ENCODE peak calls at places on chromosomes 2 and 18, in four cellular contexts. Z is HepG2, I is GM12878, C is H1. R is an unnamed sample.

GRCh38 chr2:69561041-69561550 is 82.4 kb downstream of the AAK1 start:
- DNase-seq in C (no peak), I (no peak), Z (no peak), R (no peak)

GRCh38 chr2:235936493-235936892 is 231.7 kb downstream of the GBX2 start:
- DNase-seq in C (no peak), I (no peak), Z (peak), R (peak)

GRCh38 chr2:36425771-36426340 is 70.3 kb downstream of the CRIM1 start:
- DNase-seq in C (no peak), I (no peak), Z (no peak), R (no peak)

GRCh38 chr2:44304258-44304657 is 29.0 kb downstream of the SLC3A1 start:
- DNase-seq in I (no peak), C (no peak), Z (no peak), R (no peak)

GRCh38 chr18:8858888-8859511 is 153.6 kb downstream of the MTCL1 start:
- DNase-seq in Z (no peak), C (no peak), I (no peak), R (no peak)

GRCh38 chr18:31103423-31103822 is 1.2 kb upstream of the DSC2 start:
- DNase-seq in I (no peak), C (no peak), Z (no peak), R (no peak)

GRCh38 chr18:13147146-13147545 is 71.4 kb upstream of the LDLRAD4 start:
- DNase-seq in Z (peak), I (no peak), C (no peak), R (no peak)

GRCh38 chr18:55982992-55983391 is 395.0 kb upstream of the TCF4 start:
- DNase-seq in C (peak), I (no peak), Z (no peak), R (peak)

GRCh38 chr18:5097116-5097703 is 99.8 kb downstream of the AKAIN1 start:
- DNase-seq in I (no peak), C (no peak), Z (no peak), R (no peak)

GRCh38 chr2:176140520-176141317 is 10.6 kb upstream of the HOXD4 start:
- DNase-seq in I (peak), C (peak), Z (peak), R (peak)

GRCh38 chr2:215880970-215881369 is 132.4 kb downstream of the MREG start:
- DNase-seq in C (no peak), Z (no peak), I (peak), R (no peak)

GRCh38 chr2:195642027-195642676 is 14.9 kb upstream of the SLC39A10 start:
- DNase-seq in I (no peak), Z (no peak), C (no peak), R (no peak)

GRCh38 chr2:173488861-173489260 is 134.2 kb downstream of the CDCA7 start:
- DNase-seq in C (no peak), I (no peak), Z (no peak), R (no peak)

GRCh38 chr18:12057419-12058039 is 36.1 kb upstream of the ANKRD62 start:
- DNase-seq in I (no peak), C (no peak), Z (no peak), R (no peak)

GRCh38 chr2:170235860-170236638 is 58.1 kb downstream of the MYO3B start:
- DNase-seq in I (no peak), Z (peak), C (no peak), R (peak)

GRCh38 chr18:21331094-21331493 is 89.1 kb downstream of the GREB1L start:
- DNase-seq in C (no peak), I (no peak), Z (no peak), R (no peak)

GRCh38 chr18:78986018-78986481 is 6.4 kb downstream of the SALL3 start:
- DNase-seq in I (no peak), C (no peak), Z (peak), R (peak)

GRCh38 chr2:98445708-98446577 is 1.3 kb downstream of the INPP4A start:
- DNase-seq in Z (no peak), C (no peak), I (no peak), R (peak)

GRCh38 chr2:205895981-205896655 is 189.9 kb downstream of the INO80D start:
- DNase-seq in I (no peak), Z (no peak), C (no peak), R (no peak)

GRCh38 chr2:72940786-72941185 is 23.5 kb downstream of the EMX1 start:
- DNase-seq in C (no peak), I (no peak), Z (no peak), R (no peak)

GRCh38 chr2:173305303-173305702 is 49.4 kb upstream of the CDCA7 start:
- DNase-seq in Z (no peak), I (no peak), C (no peak), R (no peak)

GRCh38 chr18:21684731-21685130 is 19.8 kb downstream of the ABHD3 start:
- DNase-seq in C (no peak), I (peak), Z (peak), R (no peak)

GRCh38 chr2:38653715-38654494 is 12.0 kb upstream of the GALM start:
- DNase-seq in C (no peak), I (peak), Z (peak), R (no peak)

GRCh38 chr2:65369980-65370379 is 62.4 kb downstream of the SPRED2 start:
- DNase-seq in C (no peak), Z (no peak), I (no peak), R (no peak)

GRCh38 chr2:65369574-65369973 is 62.8 kb downstream of the SPRED2 start:
- DNase-seq in I (no peak), C (no peak), Z (no peak), R (no peak)

GRCh38 chr2:65371094-65371474 is 61.3 kb downstream of the SPRED2 start:
- DNase-seq in Z (no peak), C (no peak), I (no peak), R (no peak)

GRCh38 chr2:65368464-65368863 is 63.9 kb downstream of the SPRED2 start:
- DNase-seq in Z (no peak), I (no peak), C (no peak), R (no peak)

DNA sequence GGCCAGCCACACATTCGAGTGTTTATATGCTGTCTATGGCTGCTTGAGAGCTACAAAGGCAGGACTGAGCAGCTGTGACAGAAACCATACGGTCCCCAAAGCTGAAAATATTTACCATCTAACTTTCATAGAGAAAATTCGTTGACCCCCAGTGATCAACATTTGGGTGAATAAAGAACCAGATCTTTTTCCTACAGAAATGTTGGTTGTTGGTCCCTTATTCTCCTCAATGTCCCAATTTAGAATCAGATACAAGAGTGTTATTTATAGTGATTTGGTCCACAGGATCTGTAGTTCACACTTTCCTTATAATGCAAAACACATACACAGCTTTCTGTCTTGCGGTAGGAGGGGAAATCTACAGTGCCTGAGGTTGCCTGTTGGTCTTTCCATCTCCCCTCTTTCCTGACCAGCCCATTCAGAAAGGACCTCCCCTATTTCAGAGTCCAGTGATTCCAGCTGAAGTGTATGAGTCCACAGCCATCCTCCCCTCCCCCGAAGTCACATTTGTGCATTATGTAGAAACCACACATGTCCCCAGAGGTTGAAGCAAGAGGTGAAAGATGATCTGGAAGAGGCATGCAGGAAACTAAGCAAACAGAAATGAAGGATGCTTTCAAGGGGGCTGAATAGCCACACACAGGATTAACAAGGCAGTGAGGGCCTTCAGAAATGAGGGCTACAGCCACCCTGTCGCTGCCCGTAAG is 61.9 kb downstream of the SPRED2 start:
- DNase-seq in I (peak), C (no peak), Z (peak), R (peak)
- TF ChIP-seq HDAC6 in I (no peak), C (no peak), Z (no peak), R (no peak)

GRCh38 chr2:240387669-240388358 is 47.6 kb upstream of the GPC1 start:
- DNase-seq in C (no peak), I (no peak), Z (peak), R (peak)
- TF ChIP-seq HDAC6 in C (no peak), I (no peak), Z (no peak), R (no peak)

GRCh38 chr2:84891355-84892010 is 10.6 kb upstream of the TRABD2A start:
- DNase-seq in Z (no peak), I (no peak), C (no peak), R (no peak)
- TF ChIP-seq HDAC6 in Z (no peak), I (no peak), C (no peak), R (no peak)

GRCh38 chr18:73119574-73119973 is 251.8 kb upstream of the NETO1 start:
- DNase-seq in Z (no peak), I (no peak), C (no peak), R (no peak)

GRCh38 chr18:73120626-73121025 is 252.8 kb upstream of the NETO1 start:
- DNase-seq in I (no peak), C (no peak), Z (no peak), R (no peak)

GRCh38 chr18:73124165-73124564 is 256.4 kb upstream of the NETO1 start:
- DNase-seq in I (no peak), Z (no peak), C (no peak), R (no peak)

GRCh38 chr18:73121207-73121606 is 253.4 kb upstream of the NETO1 start:
- DNase-seq in I (no peak), C (no peak), Z (no peak), R (no peak)

GRCh38 chr18:73118121-73118816 is 250.5 kb upstream of the NETO1 start:
- DNase-seq in I (no peak), Z (no peak), C (no peak), R (no peak)
- TF ChIP-seq HDAC6 in I (no peak), Z (no peak), C (no peak), R (no peak)